ENCODE peak calls at places on chromosomes 13 and 19, in five cellular contexts. One of them, this sample, is unnamed.

GRCh38 chr13:74573654-74574053 is 439.4 kb upstream of the KLF12 start:
- DNase-seq in right atrium auricular region: no peak
- DNase-seq in breast epithelium: no peak
- DNase-seq in heart right ventricle: peak
- DNase-seq in PC-3: no peak
- DNase-seq in this sample: no peak

GRCh38 chr19:15154002-15154612 is 46.7 kb downstream of the NOTCH3 start:
- DNase-seq in heart right ventricle: no peak
- DNase-seq in PC-3: peak
- DNase-seq in breast epithelium: no peak
- DNase-seq in right atrium auricular region: no peak
- DNase-seq in this sample: no peak

GRCh38 chr13:96994030-96994848 is at the start of gene OXGR1:
- DNase-seq in heart right ventricle: no peak
- DNase-seq in PC-3: no peak
- DNase-seq in right atrium auricular region: no peak
- DNase-seq in breast epithelium: no peak
- DNase-seq in this sample: no peak

GRCh38 chr19:49165111-49165750 is 7.6 kb downstream of the TRPM4 start:
- DNase-seq in breast epithelium: peak
- DNase-seq in right atrium auricular region: no peak
- DNase-seq in heart right ventricle: no peak
- DNase-seq in PC-3: peak
- DNase-seq in this sample: no peak

GRCh38 chr13:114064516-114065140 is 67.8 kb downstream of the RASA3 start:
- DNase-seq in heart right ventricle: no peak
- DNase-seq in right atrium auricular region: no peak
- DNase-seq in PC-3: peak
- DNase-seq in breast epithelium: no peak
- DNase-seq in this sample: no peak

GRCh38 chr19:41298327-41298964 is 11.5 kb upstream of the CCDC97 start:
- DNase-seq in PC-3: no peak
- DNase-seq in heart right ventricle: peak
- DNase-seq in right atrium auricular region: peak
- DNase-seq in breast epithelium: peak
- DNase-seq in this sample: peak

GRCh38 chr19:1469936-1470863 is 8.8 kb downstream of the C19orf25 start:
- DNase-seq in PC-3: peak
- DNase-seq in heart right ventricle: peak
- DNase-seq in right atrium auricular region: no peak
- DNase-seq in breast epithelium: no peak
- DNase-seq in this sample: no peak

GRCh38 chr19:10105241-10106099 is 692 bp upstream of the PPAN start:
- DNase-seq in breast epithelium: no peak
- DNase-seq in PC-3: no peak
- DNase-seq in heart right ventricle: no peak
- DNase-seq in right atrium auricular region: no peak
- DNase-seq in this sample: no peak

GRCh38 chr13:39329182-39329639 is 273.8 kb downstream of the LHFPL6 start:
- DNase-seq in heart right ventricle: no peak
- DNase-seq in right atrium auricular region: no peak
- DNase-seq in PC-3: no peak
- DNase-seq in breast epithelium: no peak
- DNase-seq in this sample: no peak

GRCh38 chr13:112145221-112146072 is 78.5 kb downstream of the SOX1 start:
- DNase-seq in right atrium auricular region: no peak
- DNase-seq in breast epithelium: peak
- DNase-seq in PC-3: no peak
- DNase-seq in heart right ventricle: no peak
- DNase-seq in this sample: no peak

GRCh38 chr13:50629497-50629896 is 214.0 kb downstream of the DLEU7 start:
- DNase-seq in right atrium auricular region: no peak
- DNase-seq in breast epithelium: no peak
- DNase-seq in heart right ventricle: no peak
- DNase-seq in PC-3: no peak
- DNase-seq in this sample: no peak

GRCh38 chr13:64505511-64505910 is 2724.6 kb downstream of the PCDH9 start:
- DNase-seq in breast epithelium: no peak
- DNase-seq in heart right ventricle: no peak
- DNase-seq in PC-3: peak
- DNase-seq in right atrium auricular region: no peak
- DNase-seq in this sample: no peak

GRCh38 chr19:15292847-15293582 is 39.3 kb downstream of the BRD4 start:
- DNase-seq in heart right ventricle: no peak
- DNase-seq in PC-3: no peak
- DNase-seq in breast epithelium: no peak
- DNase-seq in right atrium auricular region: no peak
- DNase-seq in this sample: no peak

GRCh38 chr13:94325660-94326059 is 153.8 kb downstream of the DCT start:
- DNase-seq in heart right ventricle: no peak
- DNase-seq in PC-3: no peak
- DNase-seq in breast epithelium: no peak
- DNase-seq in right atrium auricular region: no peak
- DNase-seq in this sample: no peak

GRCh38 chr13:100387416-100387815 is 201.2 kb downstream of the GGACT start:
- DNase-seq in right atrium auricular region: no peak
- DNase-seq in heart right ventricle: no peak
- DNase-seq in breast epithelium: no peak
- DNase-seq in PC-3: no peak
- DNase-seq in this sample: no peak
- TF ChIP-seq CTCF in right atrium auricular region: no peak
- TF ChIP-seq CTCF in heart right ventricle: no peak
- TF ChIP-seq CTCF in breast epithelium: no peak
- TF ChIP-seq CTCF in PC-3: no peak
- TF ChIP-seq CTCF in this sample: no peak

GRCh38 chr19:5491565-5491964 is 36.3 kb downstream of the ZNRF4 start:
- DNase-seq in heart right ventricle: no peak
- DNase-seq in breast epithelium: no peak
- DNase-seq in PC-3: no peak
- DNase-seq in right atrium auricular region: no peak
- DNase-seq in this sample: no peak

GRCh38 chr19:5494780-5495179 is 39.6 kb downstream of the ZNRF4 start:
- DNase-seq in PC-3: no peak
- DNase-seq in breast epithelium: no peak
- DNase-seq in heart right ventricle: no peak
- DNase-seq in right atrium auricular region: no peak
- DNase-seq in this sample: no peak

GRCh38 chr19:5492281-5492812 is 37.1 kb downstream of the ZNRF4 start:
- DNase-seq in heart right ventricle: no peak
- DNase-seq in right atrium auricular region: no peak
- DNase-seq in breast epithelium: no peak
- DNase-seq in PC-3: no peak
- DNase-seq in this sample: no peak

GRCh38 chr19:5495792-5496191 is 40.6 kb downstream of the ZNRF4 start:
- DNase-seq in PC-3: no peak
- DNase-seq in heart right ventricle: no peak
- DNase-seq in breast epithelium: no peak
- DNase-seq in right atrium auricular region: no peak
- DNase-seq in this sample: no peak

GRCh38 chr19:5492813-5493409 is 37.7 kb downstream of the ZNRF4 start:
- DNase-seq in heart right ventricle: no peak
- DNase-seq in right atrium auricular region: no peak
- DNase-seq in PC-3: no peak
- DNase-seq in breast epithelium: no peak
- DNase-seq in this sample: no peak
- H3K27ac ChIP-seq in heart right ventricle: no peak
- H3K27ac ChIP-seq in right atrium auricular region: no peak
- H3K27ac ChIP-seq in PC-3: no peak
- H3K27ac ChIP-seq in breast epithelium: no peak
- H3K27ac ChIP-seq in this sample: no peak

DNA sequence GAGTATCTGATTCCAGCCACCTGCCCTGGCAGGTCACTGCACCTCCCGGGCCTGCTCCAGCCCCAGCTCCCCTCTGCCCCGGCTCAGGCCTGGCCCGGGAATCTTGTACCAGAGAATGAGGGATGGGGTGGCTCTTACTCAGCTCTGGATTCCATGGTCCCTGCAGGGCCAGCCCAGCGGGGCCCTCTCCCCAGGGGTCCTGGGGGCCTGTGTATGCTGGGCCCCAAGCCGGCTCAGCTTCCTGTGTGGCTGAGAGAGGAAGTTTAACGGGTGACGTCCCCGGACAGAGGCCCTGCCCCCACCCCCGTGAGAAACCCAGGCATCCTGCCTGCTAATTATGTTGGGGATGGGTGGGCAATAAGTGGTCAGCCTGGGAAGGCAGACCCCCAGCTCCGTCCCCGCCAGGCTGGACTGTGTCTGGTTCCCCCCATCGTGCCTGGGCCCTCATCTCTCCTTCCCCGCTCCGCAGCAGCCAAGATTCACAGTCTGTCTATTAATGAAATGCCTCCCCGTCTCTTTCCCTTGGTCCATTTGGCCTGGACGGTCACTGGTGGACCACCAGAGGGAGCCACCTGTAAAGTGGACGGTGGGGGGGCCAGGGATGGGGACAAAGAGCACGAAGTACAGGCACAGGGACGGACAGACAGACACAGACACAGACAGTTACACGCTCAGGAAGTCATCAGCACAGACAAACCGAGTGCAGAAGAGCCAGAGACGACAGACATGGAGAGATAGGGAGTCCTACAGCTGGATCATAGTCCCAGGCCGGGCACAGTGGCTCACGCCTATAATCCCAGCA is at the start of gene DENND1C:
- DNase-seq in heart right ventricle: peak
- DNase-seq in breast epithelium: no peak
- DNase-seq in PC-3: peak
- DNase-seq in right atrium auricular region: no peak
- DNase-seq in this sample: no peak
- TF ChIP-seq CTCF in heart right ventricle: peak
- TF ChIP-seq CTCF in breast epithelium: no peak
- TF ChIP-seq CTCF in PC-3: peak
- TF ChIP-seq CTCF in right atrium auricular region: peak
- TF ChIP-seq CTCF in this sample: no peak

GRCh38 chr13:90427322-90428272 is 919.9 kb upstream of the MIR17HG start:
- DNase-seq in right atrium auricular region: no peak
- DNase-seq in breast epithelium: no peak
- DNase-seq in heart right ventricle: no peak
- DNase-seq in PC-3: no peak
- DNase-seq in this sample: no peak

GRCh38 chr13:90430127-90430526 is 917.4 kb upstream of the MIR17HG start:
- DNase-seq in right atrium auricular region: no peak
- DNase-seq in heart right ventricle: no peak
- DNase-seq in breast epithelium: no peak
- DNase-seq in PC-3: no peak
- DNase-seq in this sample: no peak

GRCh38 chr13:90428522-90429210 is 918.8 kb upstream of the MIR17HG start:
- DNase-seq in PC-3: no peak
- DNase-seq in heart right ventricle: no peak
- DNase-seq in right atrium auricular region: peak
- DNase-seq in breast epithelium: no peak
- DNase-seq in this sample: no peak
- H3K27ac ChIP-seq in PC-3: no peak
- H3K27ac ChIP-seq in heart right ventricle: no peak
- H3K27ac ChIP-seq in right atrium auricular region: no peak
- H3K27ac ChIP-seq in breast epithelium: no peak
- H3K27ac ChIP-seq in this sample: no peak

GRCh38 chr19:42433503-42434260 is 6.5 kb upstream of the LIPE start:
- DNase-seq in right atrium auricular region: peak
- DNase-seq in heart right ventricle: peak
- DNase-seq in breast epithelium: peak
- DNase-seq in PC-3: peak
- DNase-seq in this sample: no peak
- TF ChIP-seq CTCF in right atrium auricular region: peak
- TF ChIP-seq CTCF in heart right ventricle: peak
- TF ChIP-seq CTCF in breast epithelium: peak
- TF ChIP-seq CTCF in PC-3: peak
- TF ChIP-seq CTCF in this sample: no peak

GRCh38 chr19:54626757-54627156 is 3.5 kb upstream of the LILRB1 start:
- DNase-seq in breast epithelium: no peak
- DNase-seq in right atrium auricular region: no peak
- DNase-seq in heart right ventricle: no peak
- DNase-seq in PC-3: no peak
- DNase-seq in this sample: no peak

GRCh38 chr19:54633401-54633800 is 3.1 kb downstream of the LILRB1 start:
- DNase-seq in right atrium auricular region: no peak
- DNase-seq in breast epithelium: no peak
- DNase-seq in PC-3: no peak
- DNase-seq in heart right ventricle: no peak
- DNase-seq in this sample: no peak

GRCh38 chr19:54631489-54631888 is 1.2 kb downstream of the LILRB1 start:
- DNase-seq in heart right ventricle: no peak
- DNase-seq in breast epithelium: no peak
- DNase-seq in PC-3: no peak
- DNase-seq in right atrium auricular region: no peak
- DNase-seq in this sample: no peak

GRCh38 chr19:54630784-54631183 is 500 bp downstream of the LILRB1 start:
- DNase-seq in right atrium auricular region: no peak
- DNase-seq in PC-3: no peak
- DNase-seq in heart right ventricle: no peak
- DNase-seq in breast epithelium: no peak
- DNase-seq in this sample: no peak
- H3K27ac ChIP-seq in right atrium auricular region: no peak
- H3K27ac ChIP-seq in PC-3: no peak
- H3K27ac ChIP-seq in heart right ventricle: no peak
- H3K27ac ChIP-seq in breast epithelium: no peak
- H3K27ac ChIP-seq in this sample: peak

GRCh38 chr13:23778007-23778687 is 111.1 kb downstream of the MIPEP start:
- DNase-seq in right atrium auricular region: no peak
- DNase-seq in breast epithelium: no peak
- DNase-seq in heart right ventricle: no peak
- DNase-seq in PC-3: no peak
- DNase-seq in this sample: no peak
- TF ChIP-seq CTCF in right atrium auricular region: peak
- TF ChIP-seq CTCF in breast epithelium: no peak
- TF ChIP-seq CTCF in heart right ventricle: peak
- TF ChIP-seq CTCF in PC-3: peak
- TF ChIP-seq CTCF in this sample: no peak

DNA sequence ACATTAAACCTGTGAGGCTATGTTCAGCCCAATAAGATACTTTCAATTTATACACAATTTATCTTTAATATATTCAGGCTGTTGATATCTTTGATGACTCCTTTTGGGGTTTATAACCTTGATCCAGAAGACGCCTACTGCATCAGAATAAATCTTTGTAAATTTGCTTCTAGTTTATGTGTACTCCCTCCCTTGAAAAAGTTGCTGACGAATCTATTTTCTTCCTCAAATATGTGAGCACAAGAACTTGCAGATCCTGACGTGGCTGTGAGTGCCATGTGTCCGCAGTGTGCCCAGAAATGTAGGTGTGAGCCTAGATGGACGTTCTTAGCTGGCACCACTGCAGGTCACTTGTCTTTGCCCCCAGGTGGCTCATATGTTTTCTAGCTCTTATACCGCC is 60.6 kb upstream of the TPP2 start:
- DNase-seq in right atrium auricular region: no peak
- DNase-seq in breast epithelium: no peak
- DNase-seq in PC-3: no peak
- DNase-seq in heart right ventricle: no peak
- DNase-seq in this sample: no peak
- H3K27ac ChIP-seq in right atrium auricular region: no peak
- H3K27ac ChIP-seq in breast epithelium: no peak
- H3K27ac ChIP-seq in PC-3: no peak
- H3K27ac ChIP-seq in heart right ventricle: no peak
- H3K27ac ChIP-seq in this sample: no peak

This sample was measured in coronary artery.